ENCODE peak calls at places on chromosomes 1 and 21, in nine cellular contexts. I is bronchial epithelial cell; B is activated naive CD8-positive, alpha-beta T cell treated with anti-CD3 and anti-CD28 coated beads, Interleukin-2, amount 50 U/mL, for 24 hours; O is stimulated activated CD4-positive, alpha-beta T cell treated with anti-CD3 and anti-CD28 coated beads, Interleukin-1b, Interleukin-23, amount 100 ng/mL, for 1 hour; J is HT1080; Z is cardiac muscle cell; L is A549; F is sigmoid colon; X is effector CD4-positive, alpha-beta T cell. V is an unnamed sample.

GRCh38 chr1:229557214-229557850 is 1.2 kb downstream of the ABCB10 start:
- DNase-seq in X (no peak), B (no peak), Z (no peak), O (no peak), I (peak; percentile 27), F (no peak), L (no peak), J (no peak), V (no peak)

GRCh38 chr1:200963076-200963475 is 60.4 kb downstream of the KIF21B start:
- DNase-seq in J (peak; percentile 39), B (no peak), L (no peak), O (no peak), Z (no peak), I (peak; percentile 82), F (no peak), X (no peak), V (no peak)

GRCh38 chr1:228038387-228039005 is 31.7 kb downstream of the WNT3A start:
- DNase-seq in F (peak; percentile 37), B (no peak), J (no peak), O (no peak), I (no peak), Z (no peak), X (no peak), L (no peak), V (no peak)

GRCh38 chr1:164771568-164772350 is 212.8 kb downstream of the PBX1 start:
- DNase-seq in X (no peak), O (no peak), B (no peak), I (peak; percentile 92), F (no peak), Z (no peak), J (peak; percentile 42), L (peak; percentile 76), V (no peak)

GRCh38 chr1:223183268-223183862 is 40.3 kb upstream of the TLR5 start:
- DNase-seq in F (no peak), B (no peak), O (no peak), J (no peak), L (no peak), Z (no peak), X (no peak), I (peak; percentile 57), V (no peak)

GRCh38 chr21:15732290-15732995 is 2.7 kb downstream of the USP25 start:
- DNase-seq in Z (no peak), F (no peak), O (no peak), I (peak; percentile 66), B (no peak), X (no peak), L (peak; percentile 53), J (peak; percentile 13), V (no peak)

GRCh38 chr1:8015036-8015808 is 10.9 kb downstream of the ERRFI1 start:
- DNase-seq in J (peak; percentile 82), I (peak; percentile 81), L (peak; percentile 72), Z (peak; percentile 67), B (peak; percentile 22), F (no peak), O (no peak), X (peak; percentile 16), V (no peak)

GRCh38 chr1:76330993-76331603 is 256.6 kb downstream of the ST6GALNAC3 start:
- DNase-seq in I (peak; percentile 68), X (no peak), B (peak; percentile 25), L (peak; percentile 61), F (no peak), Z (peak; percentile 60), J (peak; percentile 54), O (no peak), V (peak; percentile 17)

GRCh38 chr1:156119503-156120209 is 5.1 kb downstream of the LMNA start:
- DNase-seq in J (peak; percentile 77), B (no peak), I (peak; percentile 64), O (no peak), F (peak; percentile 86), L (no peak), Z (no peak), X (no peak), V (no peak)

GRCh38 chr1:207962716-207963428 is 51.9 kb upstream of the CD34 start:
- DNase-seq in Z (no peak), I (peak; percentile 17), O (no peak), B (peak; percentile 37), X (no peak), J (no peak), F (peak; percentile 85), L (no peak), V (peak; percentile 18)

GRCh38 chr1:182080955-182081582 is 19.6 kb upstream of the ZNF648 start:
- DNase-seq in O (no peak), I (peak; percentile 46), J (peak; percentile 29), F (no peak), Z (peak; percentile 69), X (no peak), L (peak; percentile 41), B (peak; percentile 25), V (peak; percentile 9)

GRCh38 chr1:190754769-190755168 is 277.1 kb upstream of the BRINP3 start:
- DNase-seq in I (peak; percentile 63), Z (no peak), F (no peak), X (no peak), B (no peak), O (no peak), L (peak; percentile 26), J (peak; percentile 15), V (no peak)

GRCh38 chr1:59296358-59297256 is at the start of gene FGGY:
- DNase-seq in I (peak; percentile 93), L (peak; percentile 96), O (peak; percentile 43), Z (peak; percentile 97), F (peak; percentile 99), B (peak; percentile 90), J (peak; percentile 99), X (peak; percentile 60), V (peak; percentile 77)

GRCh38 chr1:92476071-92476607 is 10.6 kb downstream of the GFI1 start:
- DNase-seq in F (no peak), Z (no peak), B (peak; percentile 64), X (peak; percentile 53), I (no peak), L (no peak), O (no peak), J (no peak), V (peak; percentile 37)

GRCh38 chr1:182259229-182259872 is 132.2 kb downstream of the GLUL start:
- DNase-seq in X (peak; percentile 20), O (peak; percentile 5), L (no peak), J (peak; percentile 79), F (peak; percentile 81), I (peak; percentile 19), B (peak; percentile 49), Z (no peak), V (peak; percentile 44)